ENCODE peak calls at places on chromosomes 4 and X, in five cellular contexts. E, R, X, S and G are unnamed samples. For H3K27me3, the result is how much of the 10 kb centered on the place peaks cover.

GRCh38 chrX:31366076-31366475 is 294.2 kb upstream of the FTHL17 start:
- DNase-seq in X (no peak), S (no peak), E (peak), R (no peak), G (no peak)

GRCh38 chr4:61828960-61829359 is 628.8 kb downstream of the ADGRL3 start:
- DNase-seq in S (no peak), R (no peak), E (no peak), X (no peak), G (no peak)

GRCh38 chrX:97740886-97741285 is 857.2 kb downstream of the RPA4 start:
- DNase-seq in X (no peak), R (no peak), S (no peak), E (peak), G (no peak)

GRCh38 chr4:75598390-75598789 is 31.9 kb downstream of the CDKL2 start:
- DNase-seq in X (no peak), E (peak), R (no peak), S (no peak), G (peak)

GRCh38 chrX:118655561-118656246 is 71.7 kb upstream of the IL13RA1 start:
- DNase-seq in S (no peak), X (no peak), E (peak), R (no peak), G (no peak)

GRCh38 chrX:48726596-48726995 is 30.1 kb downstream of the SUV39H1 start:
- DNase-seq in R (no peak), X (no peak), E (no peak), S (no peak), G (no peak)

GRCh38 chrX:29671426-29671825 is 543.9 kb upstream of the MAGEB2 start:
- DNase-seq in S (no peak), R (no peak), E (peak), X (no peak), G (no peak)

GRCh38 chr4:87853108-87853507 is 20.3 kb downstream of the MEPE start:
- DNase-seq in E (peak), S (peak), X (no peak), R (no peak), G (peak)

GRCh38 chrX:22357621-22358020 is 84.9 kb downstream of the CBLL2 start:
- DNase-seq in E (peak), S (no peak), X (no peak), R (no peak), G (no peak)

GRCh38 chr4:169628579-169628978 is 8.2 kb downstream of the CLCN3 start:
- DNase-seq in S (no peak), X (no peak), R (no peak), E (no peak), G (no peak)

GRCh38 chr4:39636786-39637185 is 1.9 kb downstream of the SMIM14 start:
- DNase-seq in E (peak), R (no peak), X (no peak), S (no peak), G (no peak)

GRCh38 chrX:103061486-103061885 is 2.5 kb downstream of the BEX1 start:
- DNase-seq in S (no peak), R (no peak), E (no peak), X (no peak), G (no peak)

GRCh38 chr4:151236036-151236435 is 40.9 kb upstream of the PRSS48 start:
- DNase-seq in R (no peak), X (no peak), S (no peak), E (no peak), G (no peak)

GRCh38 chrX:112852850-112853249 is 12.2 kb upstream of the AMOT start:
- DNase-seq in X (no peak), S (no peak), E (no peak), R (no peak), G (no peak)

GRCh38 chr4:75912968-75913367 is 10.7 kb upstream of the PPEF2 start:
- DNase-seq in X (no peak), E (no peak), R (no peak), S (no peak), G (no peak)

GRCh38 chrX:108420481-108420880 is 17.7 kb downstream of the COL4A6 start:
- DNase-seq in R (no peak), E (no peak), X (no peak), S (no peak), G (no peak)
- H3K27me3 ChIP-seq in R (under half), E (under half), X (under half), S (under half), G (under half)

GRCh38 chrX:64894454-64895038 is 81.7 kb downstream of the ZC4H2 start:
- DNase-seq in S (peak), X (no peak), E (no peak), R (peak), G (peak)
- TF ChIP-seq CTCF in S (peak), X (no peak), E (peak), R (peak), G (peak)

GRCh38 chr4:3871881-3872833 is 106.0 kb downstream of the ADRA2C start:
- DNase-seq in S (no peak), X (no peak), E (no peak), R (no peak), G (peak)
- H3K27me3 ChIP-seq in S (half or more), X (under half), E (under half), R (under half), G (under half)

GRCh38 chr4:174826660-174827059 is 2.4 kb downstream of the GLRA3 start:
- DNase-seq in R (no peak), E (no peak), S (no peak), X (no peak), G (no peak)
- TF ChIP-seq CTCF in R (no peak), E (no peak), S (peak), X (no peak), G (peak)

GRCh38 chr4:54100607-54101189 is 735 bp downstream of the GSX2 start:
- DNase-seq in E (no peak), X (no peak), R (no peak), S (peak), G (peak)

GRCh38 chr4:54103190-54103574 is 3.2 kb downstream of the GSX2 start:
- DNase-seq in R (no peak), S (peak), E (no peak), X (no peak), G (peak)

GRCh38 chr4:54099959-54100606 is at the start of gene GSX2:
- DNase-seq in E (no peak), S (peak), X (no peak), R (no peak), G (peak)

GRCh38 chr4:54102747-54103146 is 2.8 kb downstream of the GSX2 start:
- DNase-seq in S (no peak), X (no peak), E (no peak), R (no peak), G (no peak)

DNA sequence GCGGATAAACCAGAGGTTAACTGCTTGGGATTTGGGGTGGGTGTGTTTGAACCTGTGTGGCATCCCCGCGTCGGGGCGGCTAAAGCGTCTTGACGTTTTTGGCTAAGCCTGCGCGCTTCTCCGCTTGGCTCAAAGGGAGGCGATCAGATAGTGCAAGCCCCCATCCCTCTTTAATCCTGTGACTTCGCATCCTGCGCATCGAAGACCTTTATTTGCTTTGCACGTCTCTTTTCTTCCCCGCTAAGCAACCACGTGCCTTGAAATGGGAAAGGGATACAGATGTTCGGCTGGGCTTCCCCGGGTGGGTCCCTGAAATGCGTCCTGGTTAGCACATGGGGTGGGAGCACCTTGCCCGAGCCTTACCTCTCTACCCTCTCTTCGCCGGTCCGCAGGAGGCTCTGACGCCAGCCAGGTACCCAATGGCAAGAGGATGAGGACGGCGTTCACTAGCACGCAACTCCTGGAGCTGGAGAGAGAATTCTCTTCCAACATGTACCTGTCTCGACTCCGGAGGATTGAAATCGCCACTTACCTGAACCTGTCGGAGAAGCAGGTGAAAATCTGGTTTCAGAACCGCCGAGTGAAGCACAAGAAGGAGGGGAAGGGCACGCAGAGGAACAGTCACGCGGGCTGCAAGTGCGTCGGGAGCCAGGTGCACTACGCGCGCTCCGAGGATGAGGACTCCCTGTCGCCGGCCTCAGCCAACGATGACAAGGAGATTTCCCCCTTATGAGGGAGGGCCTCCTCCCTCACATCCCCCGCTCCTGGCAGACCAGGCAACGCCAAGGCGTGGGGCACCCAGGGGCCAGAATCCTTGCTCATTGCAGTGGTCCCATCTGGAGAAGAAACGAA is 1.5 kb downstream of the GSX2 start:
- DNase-seq in R (no peak), X (no peak), S (peak), E (no peak), G (peak)
- H3K27me3 ChIP-seq in R (half or more), X (under half), S (half or more), E (under half), G (half or more)

DNA sequence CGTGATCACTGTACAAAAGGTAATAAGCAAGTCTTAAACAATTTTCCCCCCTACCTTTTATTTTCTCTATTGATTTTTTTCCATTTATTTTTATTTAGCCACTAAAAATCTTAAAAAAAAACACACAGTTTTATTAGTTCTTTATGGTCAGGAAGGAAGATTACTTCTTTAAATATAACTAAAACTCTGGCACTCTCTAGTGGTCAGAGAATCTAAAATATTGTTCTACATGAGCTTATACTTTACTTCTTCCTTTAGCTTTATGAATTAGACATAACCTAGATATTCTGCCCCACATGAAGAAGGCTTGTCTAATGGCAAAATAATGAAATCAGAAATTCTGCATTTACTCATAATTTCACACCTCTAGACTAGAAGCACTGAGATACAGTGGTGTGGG is 135.2 kb downstream of the PDE5A start:
- DNase-seq in R (no peak), X (no peak), E (no peak), S (no peak), G (no peak)
- TF ChIP-seq CTCF in R (no peak), X (peak), E (no peak), S (peak), G (no peak)

DNA sequence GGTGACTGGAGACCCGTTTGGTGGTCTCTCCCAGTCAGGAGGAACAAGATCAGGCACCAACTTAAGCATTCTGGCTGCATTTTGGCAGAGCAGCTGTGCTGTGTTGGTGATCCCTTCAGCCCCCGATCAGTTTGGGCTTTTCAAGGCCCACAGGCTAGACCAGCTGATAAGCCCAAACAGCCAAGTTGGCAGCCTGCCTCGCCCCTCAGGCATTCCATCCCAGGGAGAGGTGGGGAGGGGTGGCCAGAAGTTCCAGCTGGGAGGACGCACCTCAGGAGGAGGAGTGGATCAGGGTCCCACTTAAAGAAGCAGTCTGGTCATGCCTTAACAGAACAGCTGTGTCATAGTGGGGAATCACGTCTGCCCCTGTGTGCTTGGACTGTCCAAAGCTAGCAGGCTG is 105.8 kb downstream of the CHIC1 start:
- DNase-seq in X (no peak), E (peak), R (no peak), S (no peak), G (no peak)
- H3K27me3 ChIP-seq in X (under half), E (under half), R (under half), S (under half), G (under half)

DNA sequence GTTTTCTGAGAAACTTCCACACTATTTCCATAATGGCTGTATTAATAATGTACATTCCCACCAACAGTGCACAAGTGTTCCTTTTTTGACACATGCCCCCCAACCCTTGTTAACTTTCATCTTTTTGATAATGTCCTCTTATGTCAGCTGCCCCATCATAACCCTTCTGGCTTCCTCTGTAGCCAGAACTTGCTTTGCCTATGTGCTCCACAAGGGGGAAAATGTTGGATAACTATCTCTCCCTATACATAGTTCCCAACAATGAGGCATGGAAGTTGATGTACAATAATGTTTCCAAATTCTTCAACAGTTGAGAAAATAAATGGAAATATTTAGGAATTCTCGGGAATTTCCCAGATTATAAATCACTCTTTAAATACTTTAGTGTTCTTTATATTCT is 142.9 kb downstream of the ASB9 start:
- DNase-seq in E (no peak), R (no peak), X (no peak), S (no peak), G (no peak)
- TF ChIP-seq CTCF in E (no peak), R (no peak), X (no peak), S (peak), G (no peak)

GRCh38 chr4:185019451-185020292 is 1.4 kb downstream of the HELT start:
- DNase-seq in S (peak), R (peak), X (no peak), E (no peak), G (peak)

GRCh38 chr4:185018834-185019450 is 652 bp downstream of the HELT start:
- DNase-seq in S (peak), E (no peak), R (no peak), X (no peak), G (peak)

GRCh38 chr4:185023471-185023870 is 5.2 kb downstream of the HELT start:
- DNase-seq in S (peak), X (no peak), R (no peak), E (no peak), G (peak)

GRCh38 chr4:185020293-185020808 is 2.1 kb downstream of the HELT start:
- DNase-seq in R (no peak), S (peak), X (no peak), E (no peak), G (peak)

DNA sequence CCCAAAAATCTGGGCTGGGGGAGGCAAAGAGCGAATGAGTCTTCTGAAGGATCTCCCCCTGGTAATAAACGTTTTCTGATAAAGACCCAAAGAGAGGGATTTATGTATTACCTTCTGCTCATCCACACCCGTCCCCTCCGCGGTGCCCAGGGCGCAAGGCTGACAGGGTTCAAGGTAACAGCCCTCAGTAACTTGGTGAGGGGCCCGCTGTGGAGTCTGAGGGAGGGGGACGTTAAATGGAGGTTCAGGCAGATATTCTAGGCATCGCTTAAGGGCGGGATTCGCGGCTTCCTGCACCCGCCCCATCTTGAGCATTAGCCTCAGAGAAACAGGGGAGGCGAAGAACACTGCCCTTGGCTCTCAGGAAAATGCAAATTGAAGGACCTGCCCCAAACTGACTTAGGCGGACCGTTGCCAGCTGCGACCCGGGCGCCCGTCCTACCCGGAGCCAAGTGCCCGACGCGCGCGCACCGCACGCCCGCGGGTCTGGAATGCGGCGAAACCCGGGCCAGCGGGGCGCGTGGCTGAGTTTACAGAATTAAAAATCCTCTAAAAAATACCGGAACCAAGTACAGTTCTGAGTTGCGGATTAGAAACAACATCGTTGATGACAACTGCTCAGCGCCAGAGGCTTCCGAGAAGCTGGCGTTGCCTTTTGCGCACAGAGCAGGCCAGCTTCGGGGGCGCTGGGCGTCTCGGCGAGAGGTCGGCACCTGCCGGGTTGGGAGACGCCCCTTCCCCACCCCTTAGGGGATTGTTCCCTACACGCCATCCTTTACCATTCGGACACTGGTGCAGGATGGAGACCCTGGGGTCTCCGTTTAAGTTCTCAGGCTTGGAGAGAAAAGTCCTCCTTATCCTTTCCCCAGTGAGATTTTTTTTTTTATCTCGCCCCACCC is 2.8 kb downstream of the HELT start:
- DNase-seq in R (no peak), E (no peak), X (no peak), S (peak), G (peak)
- H3K27me3 ChIP-seq in R (half or more), E (under half), X (under half), S (half or more), G (half or more)

GRCh38 chrX:1646009-1646408 is 31.1 kb downstream of the ASMT start:
- DNase-seq in R (no peak), X (no peak), E (no peak), S (no peak), G (no peak)

DNA sequence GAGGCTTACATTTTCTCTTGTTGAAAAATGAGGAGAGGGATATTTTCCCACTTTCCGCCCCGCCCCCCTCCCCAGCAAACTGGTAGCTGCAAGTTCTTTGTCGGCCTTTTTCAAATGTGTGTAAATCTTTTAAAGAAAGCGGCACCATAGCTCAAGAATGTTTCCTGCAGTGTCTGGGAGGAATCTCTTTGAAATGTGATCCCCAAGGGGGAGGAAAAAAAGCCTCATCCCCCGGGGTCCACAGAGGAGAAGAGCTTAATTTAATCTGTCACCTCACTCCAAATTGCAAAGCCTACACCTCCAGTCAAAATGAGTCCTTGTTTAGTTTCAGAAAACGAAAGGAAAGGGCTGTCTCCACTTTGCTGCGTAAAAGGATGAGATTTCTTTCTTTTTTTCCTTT is 34.8 kb downstream of the ASMT start:
- DNase-seq in R (no peak), X (no peak), E (no peak), S (peak), G (peak)
- TF ChIP-seq CTCF in R (no peak), X (no peak), E (no peak), S (no peak), G (no peak)